ENCODE peak calls at places on chromosome 15, in nine cellular contexts. Z is stomach, K is H1, B is suprapubic skin, Y is A549, I is tibial nerve, C is transverse colon, T is HepG2, E is K562. S is an unnamed sample.

GRCh38 chr15:64334530-64334929 is 21.4 kb downstream of the CSNK1G1 start:
- DNase-seq in Z (no peak), K (peak), B (no peak), Y (no peak), I (no peak), C (peak), T (no peak), E (peak), S (no peak)

GRCh38 chr15:90086868-90087268 is 15.4 kb downstream of the IDH2 start:
- DNase-seq in Z (no peak), K (no peak), B (no peak), Y (peak), I (peak), C (peak), T (peak), E (peak), S (peak)

GRCh38 chr15:88331291-88331690 is 74.8 kb upstream of the NTRK3 start:
- DNase-seq in Z (no peak), K (peak), B (no peak), Y (peak), I (no peak), C (peak), T (peak), E (peak), S (no peak)

GRCh38 chr15:31485431-31485830 is 158.8 kb downstream of the KLF13 start:
- DNase-seq in Z (no peak), K (no peak), B (no peak), Y (no peak), I (no peak), C (no peak), T (no peak), E (no peak), S (no peak)

GRCh38 chr15:83300826-83301225 is 16.4 kb upstream of the BNC1 start:
- DNase-seq in Z (no peak), K (no peak), B (no peak), Y (no peak), I (no peak), C (no peak), T (no peak), E (no peak), S (no peak)

GRCh38 chr15:40072216-40072990 is 33.4 kb upstream of the SRP14 start:
- DNase-seq in Z (no peak), K (no peak), B (no peak), Y (no peak), I (no peak), C (no peak), T (no peak), E (no peak), S (peak)

GRCh38 chr15:21260966-21261395 is 179.3 kb downstream of the POTEB3 start:
- DNase-seq in Z (no peak), K (no peak), B (no peak), Y (no peak), I (no peak), C (no peak), T (no peak), E (no peak), S (no peak)

GRCh38 chr15:70424937-70425411 is 327.3 kb upstream of the TLE3 start:
- DNase-seq in Z (no peak), K (no peak), B (no peak), Y (no peak), I (no peak), C (no peak), T (no peak), E (no peak), S (no peak)

GRCh38 chr15:81362790-81363189 is 11.2 kb downstream of the TMC3 start:
- DNase-seq in Z (no peak), K (no peak), B (no peak), Y (no peak), I (no peak), C (no peak), T (no peak), E (no peak), S (no peak)

GRCh38 chr15:47718474-47719440 is 1.5 kb downstream of the SEMA6D start:
- DNase-seq in Z (no peak), K (no peak), B (no peak), Y (no peak), I (peak), C (peak), T (no peak), E (no peak), S (peak)

GRCh38 chr15:89657691-89658200 is 2.5 kb upstream of the KIF7 start:
- DNase-seq in Z (no peak), K (no peak), B (no peak), Y (no peak), I (no peak), C (no peak), T (no peak), E (no peak), S (no peak)

GRCh38 chr15:33908396-33908795 is 59.9 kb upstream of the CHRM5 start:
- DNase-seq in Z (no peak), K (no peak), B (no peak), Y (no peak), I (no peak), C (no peak), T (no peak), E (no peak), S (no peak)

GRCh38 chr15:89111352-89111751 is 23.1 kb downstream of the ABHD2 start:
- DNase-seq in Z (no peak), K (no peak), B (no peak), Y (no peak), I (no peak), C (no peak), T (no peak), E (no peak), S (no peak)

GRCh38 chr15:45544266-45545023 is 21.9 kb upstream of the SLC30A4 start:
- DNase-seq in Z (no peak), K (no peak), B (no peak), Y (no peak), I (no peak), C (no peak), T (no peak), E (no peak), S (no peak)

GRCh38 chr15:70526221-70526973 is 237.0 kb downstream of the UACA start:
- DNase-seq in Z (no peak), K (no peak), B (peak), Y (peak), I (peak), C (peak), T (no peak), E (no peak), S (no peak)

GRCh38 chr15:94523873-94524272 is 292.5 kb downstream of the MCTP2 start:
- DNase-seq in Z (no peak), K (no peak), B (no peak), Y (no peak), I (no peak), C (no peak), T (no peak), E (no peak), S (no peak)

GRCh38 chr15:84654689-84655453 is 788 bp upstream of the WDR73 start:
- DNase-seq in Z (peak), K (peak), B (peak), Y (peak), I (peak), C (peak), T (peak), E (peak), S (peak)

GRCh38 chr15:87575896-87576295 is 680.6 kb downstream of the NTRK3 start:
- DNase-seq in Z (no peak), K (no peak), B (no peak), Y (no peak), I (no peak), C (no peak), T (no peak), E (no peak), S (no peak)

GRCh38 chr15:60708684-60709083 is 229.7 kb upstream of the ICE2 start:
- DNase-seq in Z (no peak), K (no peak), B (no peak), Y (no peak), I (no peak), C (no peak), T (no peak), E (no peak), S (no peak)

GRCh38 chr15:37017031-37017625 is 83.2 kb downstream of the MEIS2 start:
- DNase-seq in Z (no peak), K (no peak), B (no peak), Y (no peak), I (no peak), C (no peak), T (no peak), E (no peak), S (no peak)

GRCh38 chr15:96002890-96003859 is 327.3 kb upstream of the NR2F2 start:
- DNase-seq in Z (no peak), K (no peak), B (no peak), Y (no peak), I (no peak), C (no peak), T (no peak), E (no peak), S (no peak)

GRCh38 chr15:66744610-66745279 is 42.7 kb downstream of the SMAD6 start:
- DNase-seq in Z (no peak), K (no peak), B (no peak), Y (peak), I (no peak), C (no peak), T (no peak), E (no peak), S (peak)
- H3K27ac ChIP-seq in Z (peak), K (no peak), B (peak), Y (peak), I (peak), C (no peak), T (no peak), E (no peak), S (no peak)

GRCh38 chr15:56243117-56243773 is 434 bp downstream of the RFX7 start:
- DNase-seq in Z (peak), K (no peak), B (peak), Y (peak), I (peak), C (peak), T (no peak), E (peak), S (no peak)
- TF ChIP-seq EP300 in Z (no peak), K (no peak), B (no peak), Y (no peak), I (no peak), C (no peak), T (no peak), E (no peak), S (no peak)

GRCh38 chr15:43550527-43551363 is 33.3 kb downstream of the MAP1A start:
- DNase-seq in Z (no peak), K (no peak), B (no peak), Y (no peak), I (no peak), C (no peak), T (no peak), E (no peak), S (no peak)
- H3K27ac ChIP-seq in Z (no peak), K (no peak), B (no peak), Y (no peak), I (peak), C (no peak), T (no peak), E (no peak), S (no peak)

GRCh38 chr15:63310646-63311045 is 33.2 kb downstream of the APH1B start:
- DNase-seq in Z (no peak), K (no peak), B (no peak), Y (no peak), I (no peak), C (no peak), T (no peak), E (no peak), S (no peak)
- TF ChIP-seq EP300 in Z (no peak), K (no peak), B (no peak), Y (no peak), I (no peak), C (no peak), T (no peak), E (no peak), S (no peak)

GRCh38 chr15:77037475-77038209 is 33.3 kb downstream of the TSPAN3 start:
- DNase-seq in Z (peak), K (no peak), B (no peak), Y (no peak), I (no peak), C (peak), T (no peak), E (no peak), S (no peak)
- H3K27ac ChIP-seq in Z (no peak), K (no peak), B (no peak), Y (no peak), I (no peak), C (no peak), T (no peak), E (no peak), S (no peak)

DNA sequence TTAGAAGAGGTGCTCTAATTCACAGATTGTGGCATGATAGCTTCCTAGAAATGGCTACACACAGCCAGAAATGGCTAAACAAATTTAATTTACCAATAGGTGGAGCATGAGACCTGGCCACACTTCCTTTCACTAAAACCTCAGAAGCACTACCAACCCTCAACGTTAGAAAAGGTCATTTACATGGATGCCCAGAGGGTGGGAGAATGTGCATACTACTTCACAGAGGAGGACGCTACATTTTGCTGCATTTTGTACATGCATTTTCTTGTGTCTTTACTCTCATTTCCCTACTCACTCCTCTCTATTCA is 40.2 kb downstream of the C2CD4B start:
- DNase-seq in Z (no peak), K (no peak), B (no peak), Y (no peak), I (no peak), C (no peak), T (no peak), E (no peak), S (no peak)
- TF ChIP-seq EP300 in Z (no peak), K (no peak), B (no peak), Y (no peak), I (no peak), C (no peak), T (no peak), E (no peak), S (no peak)

DNA sequence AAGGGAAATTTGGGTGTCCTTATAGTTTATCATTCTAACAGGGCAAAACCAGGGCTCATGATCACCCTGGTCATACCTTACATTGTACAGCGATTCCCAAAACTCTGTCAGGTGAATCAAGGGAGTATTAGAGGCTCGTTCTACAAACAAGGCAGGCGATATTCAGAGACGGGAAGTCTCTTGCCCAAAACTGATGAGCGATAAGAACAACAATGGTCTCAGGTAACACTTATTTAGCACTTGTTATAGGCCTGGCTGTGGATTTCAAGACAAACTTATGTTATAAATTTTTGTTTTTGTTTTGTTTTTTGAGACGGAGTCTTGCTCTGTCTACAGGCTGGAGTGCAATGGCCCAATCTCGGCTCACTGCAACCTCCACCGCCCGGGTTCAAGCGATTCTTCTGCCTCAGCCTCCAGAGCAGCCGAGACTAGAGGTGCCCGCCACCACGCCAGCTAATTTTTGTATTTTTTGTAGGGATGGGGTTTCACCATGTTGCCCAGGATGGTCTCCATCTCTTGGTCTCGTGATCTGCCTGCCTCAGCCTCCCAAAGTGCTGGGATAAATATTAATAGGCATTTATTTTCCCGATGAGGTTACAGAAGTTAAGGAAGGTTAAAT is 12.8 kb downstream of the BCL2L10 start:
- DNase-seq in Z (no peak), K (no peak), B (no peak), Y (no peak), I (no peak), C (no peak), T (no peak), E (no peak), S (no peak)
- H3K27ac ChIP-seq in Z (no peak), K (no peak), B (no peak), Y (no peak), I (no peak), C (no peak), T (no peak), E (no peak), S (no peak)

GRCh38 chr15:75081150-75081549 is 57.8 kb downstream of the PPCDC start:
- DNase-seq in Z (no peak), K (no peak), B (no peak), Y (no peak), I (no peak), C (no peak), T (no peak), E (no peak), S (no peak)
- TF ChIP-seq EP300 in Z (no peak), K (no peak), B (no peak), Y (no peak), I (no peak), C (no peak), T (no peak), E (no peak), S (no peak)